ENCODE peak calls at places on chromosomes 4 and X, in five cellular contexts. S, N, W, D and Q are unnamed samples.

GRCh38 chr4:152531479-152531878 is 4.4 kb downstream of the FBXW7 start:
- DNase-seq in D (no peak), S (no peak), W (no peak), N (no peak), Q (no peak)

GRCh38 chrX:45001038-45001437 is 128.1 kb downstream of the KDM6A start:
- DNase-seq in W (no peak), S (no peak), D (no peak), N (no peak), Q (no peak)

GRCh38 chrX:150213481-150214030 is 149.6 kb upstream of the MAMLD1 start:
- DNase-seq in N (no peak), D (no peak), S (no peak), W (no peak), Q (no peak)

GRCh38 chr4:6561706-6562371 is 13.2 kb upstream of the MAN2B2 start:
- DNase-seq in N (no peak), S (no peak), D (no peak), W (no peak), Q (peak; percentile 4)

GRCh38 chrX:151004085-151004484 is 20.9 kb downstream of the HMGB3 start:
- DNase-seq in N (no peak), S (no peak), W (peak; percentile 37), D (peak; percentile 3), Q (no peak)

GRCh38 chr4:140581078-140581477 is 12.3 kb upstream of the UCP1 start:
- DNase-seq in N (no peak), W (no peak), D (no peak), S (no peak), Q (no peak)

GRCh38 chr4:156293657-156294297 is 340.1 kb upstream of the CTSO start:
- DNase-seq in N (no peak), W (no peak), D (peak; percentile 50), S (no peak), Q (peak; percentile 94)

GRCh38 chr4:165095291-165095690 is 17.4 kb downstream of the TMEM192 start:
- DNase-seq in W (no peak), D (no peak), S (no peak), N (no peak), Q (no peak)

GRCh38 chr4:47278631-47279030 is 184.9 kb downstream of the COMMD8 start:
- DNase-seq in W (peak; percentile 52), D (no peak), N (no peak), S (no peak), Q (no peak)

GRCh38 chrX:104469771-104470170 is 96.2 kb upstream of the IL1RAPL2 start:
- DNase-seq in N (no peak), D (no peak), W (no peak), S (no peak), Q (no peak)

GRCh38 chr4:11480683-11481082 is 52.0 kb upstream of the HS3ST1 start:
- DNase-seq in N (no peak), W (peak; percentile 79), D (no peak), S (no peak), Q (no peak)

GRCh38 chrX:139762400-139763183 is 54.6 kb upstream of the MCF2 start:
- DNase-seq in W (no peak), D (no peak), N (no peak), S (no peak), Q (peak; percentile 89)